ENCODE peak calls at places on chromosomes 7 and 10, in five cellular contexts. One of them, this sample, is unnamed.

GRCh38 chr7:38554586-38554985 is 76.6 kb downstream of the AMPH start:
- DNase-seq in astrocyte of the spinal cord: no peak
- DNase-seq in IMR-90: no peak
- DNase-seq in naive thymus-derived CD4-positive, alpha-beta T cell: no peak
- DNase-seq in iPS DF 6.9: no peak
- DNase-seq in this sample: no peak

GRCh38 chr10:75404335-75405200 is 3.0 kb upstream of the ZNF503 start:
- DNase-seq in astrocyte of the spinal cord: no peak
- DNase-seq in IMR-90: no peak
- DNase-seq in naive thymus-derived CD4-positive, alpha-beta T cell: no peak
- DNase-seq in iPS DF 6.9: no peak
- DNase-seq in this sample: no peak

GRCh38 chr7:24574365-24574764 is 1.1 kb downstream of the PALS2 start:
- DNase-seq in astrocyte of the spinal cord: peak; percentile 34
- DNase-seq in IMR-90: peak; percentile 18
- DNase-seq in naive thymus-derived CD4-positive, alpha-beta T cell: no peak
- DNase-seq in iPS DF 6.9: no peak
- DNase-seq in this sample: no peak

GRCh38 chr7:74506329-74506724 is 52.6 kb downstream of the GTF2IRD1 start:
- DNase-seq in astrocyte of the spinal cord: no peak
- DNase-seq in IMR-90: no peak
- DNase-seq in naive thymus-derived CD4-positive, alpha-beta T cell: no peak
- DNase-seq in iPS DF 6.9: no peak
- DNase-seq in this sample: no peak

GRCh38 chr10:72074413-72075183 is 13.8 kb downstream of the SPOCK2 start:
- DNase-seq in astrocyte of the spinal cord: no peak
- DNase-seq in IMR-90: no peak
- DNase-seq in naive thymus-derived CD4-positive, alpha-beta T cell: no peak
- DNase-seq in iPS DF 6.9: no peak
- DNase-seq in this sample: no peak

GRCh38 chr7:112400141-112400540 is 50.1 kb upstream of the IFRD1 start:
- DNase-seq in astrocyte of the spinal cord: peak; percentile 65
- DNase-seq in IMR-90: peak; percentile 67
- DNase-seq in naive thymus-derived CD4-positive, alpha-beta T cell: no peak
- DNase-seq in iPS DF 6.9: no peak
- DNase-seq in this sample: no peak

GRCh38 chr7:154584352-154585252 is 418.3 kb downstream of the PAXIP1 start:
- DNase-seq in astrocyte of the spinal cord: no peak
- DNase-seq in IMR-90: no peak
- DNase-seq in naive thymus-derived CD4-positive, alpha-beta T cell: no peak
- DNase-seq in iPS DF 6.9: no peak
- DNase-seq in this sample: no peak

GRCh38 chr7:16129431-16130126 is 291.8 kb downstream of the CRPPA start:
- DNase-seq in astrocyte of the spinal cord: peak; percentile 85
- DNase-seq in IMR-90: peak; percentile 80
- DNase-seq in naive thymus-derived CD4-positive, alpha-beta T cell: no peak
- DNase-seq in iPS DF 6.9: no peak
- DNase-seq in this sample: peak; percentile 31

GRCh38 chr7:74236284-74236683 is 17.9 kb downstream of the RFC2 start:
- DNase-seq in astrocyte of the spinal cord: no peak
- DNase-seq in IMR-90: no peak
- DNase-seq in naive thymus-derived CD4-positive, alpha-beta T cell: no peak
- DNase-seq in iPS DF 6.9: no peak
- DNase-seq in this sample: no peak

GRCh38 chr7:114354306-114354705 is 60.3 kb upstream of the FOXP2 start:
- DNase-seq in astrocyte of the spinal cord: no peak
- DNase-seq in IMR-90: no peak
- DNase-seq in naive thymus-derived CD4-positive, alpha-beta T cell: no peak
- DNase-seq in iPS DF 6.9: no peak
- DNase-seq in this sample: no peak

GRCh38 chr7:71488308-71488707 is 356.4 kb downstream of the GALNT17 start:
- DNase-seq in astrocyte of the spinal cord: peak; percentile 63
- DNase-seq in IMR-90: no peak
- DNase-seq in naive thymus-derived CD4-positive, alpha-beta T cell: no peak
- DNase-seq in iPS DF 6.9: no peak
- DNase-seq in this sample: no peak

GRCh38 chr10:8073696-8074416 is 19.4 kb downstream of the GATA3 start:
- DNase-seq in astrocyte of the spinal cord: no peak
- DNase-seq in IMR-90: no peak
- DNase-seq in naive thymus-derived CD4-positive, alpha-beta T cell: no peak
- DNase-seq in iPS DF 6.9: no peak
- DNase-seq in this sample: no peak

GRCh38 chr10:86594535-86594934 is 59.8 kb upstream of the OPN4 start:
- DNase-seq in astrocyte of the spinal cord: peak; percentile 12
- DNase-seq in IMR-90: peak; percentile 60
- DNase-seq in naive thymus-derived CD4-positive, alpha-beta T cell: no peak
- DNase-seq in iPS DF 6.9: no peak
- DNase-seq in this sample: no peak

GRCh38 chr7:158450476-158451124 is 137.0 kb downstream of the PTPRN2 start:
- DNase-seq in astrocyte of the spinal cord: no peak
- DNase-seq in IMR-90: no peak
- DNase-seq in naive thymus-derived CD4-positive, alpha-beta T cell: no peak
- DNase-seq in iPS DF 6.9: no peak
- DNase-seq in this sample: no peak

GRCh38 chr7:131688738-131689661 is 132.6 kb upstream of the PODXL start:
- DNase-seq in astrocyte of the spinal cord: peak; percentile 45
- DNase-seq in IMR-90: peak; percentile 49
- DNase-seq in naive thymus-derived CD4-positive, alpha-beta T cell: peak; percentile 31
- DNase-seq in iPS DF 6.9: peak; percentile 84
- DNase-seq in this sample: peak; percentile 16

GRCh38 chr10:123103944-123104343 is 31.8 kb upstream of the HMX3 start:
- DNase-seq in astrocyte of the spinal cord: no peak
- DNase-seq in IMR-90: no peak
- DNase-seq in naive thymus-derived CD4-positive, alpha-beta T cell: no peak
- DNase-seq in iPS DF 6.9: no peak
- DNase-seq in this sample: no peak

GRCh38 chr10:10985361-10985760 is 32.3 kb upstream of the CELF2 start:
- DNase-seq in astrocyte of the spinal cord: no peak
- DNase-seq in IMR-90: no peak
- DNase-seq in naive thymus-derived CD4-positive, alpha-beta T cell: no peak
- DNase-seq in iPS DF 6.9: no peak
- DNase-seq in this sample: no peak

GRCh38 chr7:36315309-36315948 is 74.2 kb upstream of the ANLN start:
- DNase-seq in astrocyte of the spinal cord: no peak
- DNase-seq in IMR-90: no peak
- DNase-seq in naive thymus-derived CD4-positive, alpha-beta T cell: no peak
- DNase-seq in iPS DF 6.9: no peak
- DNase-seq in this sample: no peak

GRCh38 chr7:9391221-9391620 is 957.8 kb downstream of the NXPH1 start:
- DNase-seq in astrocyte of the spinal cord: peak; percentile 44
- DNase-seq in IMR-90: no peak
- DNase-seq in naive thymus-derived CD4-positive, alpha-beta T cell: no peak
- DNase-seq in iPS DF 6.9: no peak
- DNase-seq in this sample: no peak

GRCh38 chr7:815284-816216 is 16.7 kb upstream of the SUN1 start:
- DNase-seq in astrocyte of the spinal cord: no peak
- DNase-seq in IMR-90: no peak
- DNase-seq in naive thymus-derived CD4-positive, alpha-beta T cell: no peak
- DNase-seq in iPS DF 6.9: no peak
- DNase-seq in this sample: no peak

DNA sequence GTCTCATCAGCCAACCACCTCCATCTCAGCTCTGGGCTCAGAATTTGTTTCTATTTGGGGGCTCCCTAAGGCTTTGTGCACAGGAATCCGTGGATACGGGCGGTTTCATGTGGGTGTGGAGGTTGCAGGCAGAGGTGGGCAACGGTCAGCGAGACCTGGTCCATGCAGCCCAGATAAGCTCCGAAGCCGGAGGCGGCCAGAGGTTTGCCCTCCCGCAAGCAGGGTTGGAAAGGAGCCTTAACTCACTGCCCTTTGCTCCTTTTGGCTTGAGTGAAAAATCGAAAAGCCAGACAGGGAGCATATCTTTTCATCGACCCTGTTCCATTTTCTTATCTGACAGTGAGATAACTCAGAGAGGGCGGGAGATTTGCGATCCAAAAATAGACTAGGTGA is 1.5 kb downstream of the GRM3 start:
- DNase-seq in astrocyte of the spinal cord: no peak
- DNase-seq in IMR-90: no peak
- DNase-seq in naive thymus-derived CD4-positive, alpha-beta T cell: no peak
- DNase-seq in iPS DF 6.9: no peak
- DNase-seq in this sample: no peak
- H3K4me3 ChIP-seq in astrocyte of the spinal cord: no peak overlapping the region
- H3K4me3 ChIP-seq in IMR-90: no peak overlapping the region
- H3K4me3 ChIP-seq in naive thymus-derived CD4-positive, alpha-beta T cell: no peak overlapping the region
- H3K4me3 ChIP-seq in iPS DF 6.9: peak overlapping the region; percentile 46
- H3K4me3 ChIP-seq in this sample: no peak overlapping the region

DNA sequence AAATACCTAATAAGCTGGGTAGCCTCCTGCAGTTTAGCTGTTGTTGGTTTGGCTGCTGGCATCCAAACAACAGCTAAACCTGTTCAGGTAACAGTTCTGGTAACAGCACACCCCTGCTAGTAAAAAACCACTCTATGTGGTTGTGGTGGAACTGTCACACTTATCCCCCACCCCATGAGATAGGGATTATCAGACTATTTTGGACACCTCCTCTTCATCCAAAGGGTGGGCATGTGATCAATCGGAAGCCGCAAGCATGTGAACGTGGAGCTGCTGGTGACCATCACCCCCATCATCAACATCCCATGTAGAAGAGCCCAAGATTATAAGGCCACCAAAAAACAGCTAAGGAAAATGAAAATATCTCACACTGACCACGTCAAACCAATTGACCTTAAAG is 2.5 kb downstream of the MTPAP start:
- DNase-seq in astrocyte of the spinal cord: no peak
- DNase-seq in IMR-90: no peak
- DNase-seq in naive thymus-derived CD4-positive, alpha-beta T cell: no peak
- DNase-seq in iPS DF 6.9: no peak
- DNase-seq in this sample: no peak
- H3K4me3 ChIP-seq in astrocyte of the spinal cord: no peak overlapping the region
- H3K4me3 ChIP-seq in IMR-90: no peak overlapping the region
- H3K4me3 ChIP-seq in naive thymus-derived CD4-positive, alpha-beta T cell: no peak overlapping the region
- H3K4me3 ChIP-seq in iPS DF 6.9: no peak overlapping the region
- H3K4me3 ChIP-seq in this sample: no peak overlapping the region

GRCh38 chr7:30147785-30148184 is 13.0 kb downstream of the MTURN start:
- DNase-seq in astrocyte of the spinal cord: no peak
- DNase-seq in IMR-90: no peak
- DNase-seq in naive thymus-derived CD4-positive, alpha-beta T cell: no peak
- DNase-seq in iPS DF 6.9: no peak
- DNase-seq in this sample: no peak

GRCh38 chr7:30148426-30148825 is 13.6 kb downstream of the MTURN start:
- DNase-seq in astrocyte of the spinal cord: no peak
- DNase-seq in IMR-90: no peak
- DNase-seq in naive thymus-derived CD4-positive, alpha-beta T cell: no peak
- DNase-seq in iPS DF 6.9: no peak
- DNase-seq in this sample: no peak

GRCh38 chr7:30150711-30151110 is 15.9 kb downstream of the MTURN start:
- DNase-seq in astrocyte of the spinal cord: no peak
- DNase-seq in IMR-90: no peak
- DNase-seq in naive thymus-derived CD4-positive, alpha-beta T cell: no peak
- DNase-seq in iPS DF 6.9: no peak
- DNase-seq in this sample: no peak

GRCh38 chr7:30149640-30150272 is 15.0 kb downstream of the MTURN start:
- DNase-seq in astrocyte of the spinal cord: no peak
- DNase-seq in IMR-90: no peak
- DNase-seq in naive thymus-derived CD4-positive, alpha-beta T cell: no peak
- DNase-seq in iPS DF 6.9: no peak
- DNase-seq in this sample: no peak

DNA sequence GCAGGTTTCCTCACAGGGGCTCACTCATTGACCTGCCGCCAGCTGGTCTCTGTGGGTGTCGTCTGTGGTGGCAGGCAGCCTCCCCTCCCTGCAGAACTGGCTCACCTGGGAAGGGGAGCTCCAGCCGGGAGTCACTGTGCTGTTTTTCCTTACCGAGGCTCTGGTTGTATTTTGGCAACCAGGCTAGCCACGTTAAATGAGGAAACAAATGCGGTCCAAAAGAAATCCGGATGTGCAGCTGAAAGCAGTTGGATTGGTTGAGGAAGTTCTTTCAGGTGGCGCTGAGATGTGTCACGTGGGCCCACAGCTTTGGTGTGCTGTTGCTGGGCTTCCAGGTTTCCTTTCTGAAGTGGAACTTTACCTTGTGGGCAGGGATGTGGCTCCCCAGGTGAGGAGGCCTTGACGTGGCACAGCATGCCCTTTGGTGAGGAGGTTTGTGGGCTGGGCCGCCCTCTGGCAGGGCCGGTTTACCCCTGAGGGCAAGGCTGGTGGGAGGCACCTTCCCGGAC is 14.2 kb downstream of the MTURN start:
- DNase-seq in astrocyte of the spinal cord: no peak
- DNase-seq in IMR-90: no peak
- DNase-seq in naive thymus-derived CD4-positive, alpha-beta T cell: no peak
- DNase-seq in iPS DF 6.9: no peak
- DNase-seq in this sample: no peak
- H3K4me3 ChIP-seq in astrocyte of the spinal cord: no peak overlapping the region
- H3K4me3 ChIP-seq in IMR-90: no peak overlapping the region
- H3K4me3 ChIP-seq in naive thymus-derived CD4-positive, alpha-beta T cell: peak overlapping the region; percentile 43
- H3K4me3 ChIP-seq in iPS DF 6.9: no peak overlapping the region
- H3K4me3 ChIP-seq in this sample: no peak overlapping the region

GRCh38 chr10:46267132-46267985 is 19.4 kb upstream of the ANTXRL start:
- DNase-seq in astrocyte of the spinal cord: no peak
- DNase-seq in IMR-90: no peak
- DNase-seq in naive thymus-derived CD4-positive, alpha-beta T cell: no peak
- DNase-seq in iPS DF 6.9: no peak
- DNase-seq in this sample: no peak

GRCh38 chr10:46264737-46265368 is 21.9 kb upstream of the ANTXRL start:
- DNase-seq in astrocyte of the spinal cord: no peak
- DNase-seq in IMR-90: no peak
- DNase-seq in naive thymus-derived CD4-positive, alpha-beta T cell: no peak
- DNase-seq in iPS DF 6.9: no peak
- DNase-seq in this sample: no peak

GRCh38 chr10:46263831-46264268 is 22.9 kb upstream of the ANTXRL start:
- DNase-seq in astrocyte of the spinal cord: no peak
- DNase-seq in IMR-90: no peak
- DNase-seq in naive thymus-derived CD4-positive, alpha-beta T cell: no peak
- DNase-seq in iPS DF 6.9: no peak
- DNase-seq in this sample: no peak

GRCh38 chr10:46266506-46266985 is 20.3 kb upstream of the ANTXRL start:
- DNase-seq in astrocyte of the spinal cord: no peak
- DNase-seq in IMR-90: no peak
- DNase-seq in naive thymus-derived CD4-positive, alpha-beta T cell: no peak
- DNase-seq in iPS DF 6.9: no peak
- DNase-seq in this sample: no peak

DNA sequence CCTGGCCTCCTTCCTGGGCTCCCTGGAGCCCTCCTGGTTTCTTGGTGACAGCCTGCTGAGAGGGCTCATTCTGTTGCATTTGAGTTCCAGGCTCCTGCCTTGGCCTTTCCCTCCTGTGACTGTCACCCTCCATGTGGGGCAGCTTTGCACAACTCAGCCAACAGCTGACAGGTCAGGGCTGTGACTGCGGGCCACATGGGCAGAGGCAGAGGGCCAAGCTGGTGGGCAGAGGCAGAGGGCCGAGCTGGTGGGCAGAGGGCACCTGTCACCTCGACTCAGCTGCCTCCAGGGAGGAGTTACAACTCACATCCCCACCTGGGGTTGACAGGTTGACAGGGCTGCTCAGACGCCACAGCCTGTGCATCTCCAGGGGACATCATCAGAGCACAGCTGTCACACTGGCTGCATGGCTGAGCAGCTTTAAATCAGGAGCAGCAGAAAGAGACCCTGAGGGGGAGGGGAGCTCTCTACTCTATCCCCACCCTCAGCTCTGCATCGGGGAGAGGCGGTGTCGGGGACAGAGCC is 20.8 kb upstream of the ANTXRL start:
- DNase-seq in astrocyte of the spinal cord: no peak
- DNase-seq in IMR-90: no peak
- DNase-seq in naive thymus-derived CD4-positive, alpha-beta T cell: no peak
- DNase-seq in iPS DF 6.9: no peak
- DNase-seq in this sample: no peak
- H3K4me3 ChIP-seq in astrocyte of the spinal cord: no peak overlapping the region
- H3K4me3 ChIP-seq in IMR-90: no peak overlapping the region
- H3K4me3 ChIP-seq in naive thymus-derived CD4-positive, alpha-beta T cell: no peak overlapping the region
- H3K4me3 ChIP-seq in iPS DF 6.9: no peak overlapping the region
- H3K4me3 ChIP-seq in this sample: no peak overlapping the region

GRCh38 chr10:102066421-102067068 is 1.4 kb downstream of the HPS6 start:
- DNase-seq in astrocyte of the spinal cord: no peak
- DNase-seq in IMR-90: no peak
- DNase-seq in naive thymus-derived CD4-positive, alpha-beta T cell: no peak
- DNase-seq in iPS DF 6.9: no peak
- DNase-seq in this sample: no peak
- H3K4me3 ChIP-seq in astrocyte of the spinal cord: peak overlapping the region; percentile 58
- H3K4me3 ChIP-seq in IMR-90: peak overlapping the region; percentile 68
- H3K4me3 ChIP-seq in naive thymus-derived CD4-positive, alpha-beta T cell: peak overlapping the region; percentile 82
- H3K4me3 ChIP-seq in iPS DF 6.9: no peak overlapping the region
- H3K4me3 ChIP-seq in this sample: peak overlapping the region; percentile 89